ENCODE peak calls at places on chromosome 13, in eight cellular contexts. K is endothelial cell; X is NCI-H446 treated with DMSO at 0.1 percent for 48 hours; F is effector memory CD8-positive, alpha-beta T cell; W is NCI-H2081; J is EH; C is M059J; I is tibial nerve. Q is an unnamed sample.

GRCh38 chr13:52975969-52976368 is 52.6 kb upstream of the OLFM4 start:
- DNase-seq in K (no peak), X (peak; percentile 38), F (no peak), W (no peak), J (no peak), C (no peak), I (no peak), Q (no peak)

GRCh38 chr13:34432234-34432633 is 509.8 kb upstream of the NBEA start:
- DNase-seq in K (no peak), X (no peak), F (no peak), W (no peak), J (no peak), C (no peak), I (no peak), Q (no peak)

GRCh38 chr13:33262069-33262487 is 23.5 kb downstream of the STARD13 start:
- DNase-seq in K (no peak), X (no peak), F (no peak), W (no peak), J (peak; percentile 26), C (peak; percentile 86), I (no peak), Q (peak; percentile 18)

GRCh38 chr13:79988573-79988972 is 352.4 kb downstream of the SPRY2 start:
- DNase-seq in K (no peak), X (no peak), F (no peak), W (no peak), J (peak; percentile 95), C (peak; percentile 77), I (no peak), Q (no peak)

GRCh38 chr13:108915095-108915633 is 285.8 kb downstream of the MYO16 start:
- DNase-seq in K (no peak), X (no peak), F (no peak), W (peak; percentile 20), J (peak; percentile 31), C (peak; percentile 39), I (peak; percentile 56), Q (no peak)

GRCh38 chr13:111031531-111031961 is 83.6 kb upstream of the ARHGEF7 start:
- DNase-seq in K (no peak), X (no peak), F (no peak), W (no peak), J (peak; percentile 91), C (peak; percentile 90), I (no peak), Q (no peak)

GRCh38 chr13:20035130-20035529 is 76.6 kb downstream of the ZMYM2 start:
- DNase-seq in K (no peak), X (no peak), F (no peak), W (no peak), J (no peak), C (no peak), I (no peak), Q (no peak)

GRCh38 chr13:40175639-40176038 is 490.8 kb downstream of the FOXO1 start:
- DNase-seq in K (no peak), X (no peak), F (no peak), W (no peak), J (no peak), C (no peak), I (no peak), Q (no peak)

GRCh38 chr13:100473087-100473486 is 115.5 kb downstream of the GGACT start:
- DNase-seq in K (no peak), X (no peak), F (no peak), W (no peak), J (no peak), C (no peak), I (no peak), Q (peak; percentile 78)

GRCh38 chr13:32476021-32476731 is 48.2 kb upstream of the N4BP2L1 start:
- DNase-seq in K (no peak), X (no peak), F (no peak), W (no peak), J (no peak), C (no peak), I (no peak), Q (peak; percentile 38)